ENCODE peak calls at places on chromosome 1, in four cellular contexts. V is sigmoid colon; D is kidney tubule cell; L is stimulated activated CD8-positive, alpha-beta memory T cell treated with anti-CD3 and anti-CD28 coated beads, Interleukin-4, amount 100 ng/mL, for 1 hour. F is an unnamed sample.

GRCh38 chr1:169115891-169116585 is 9.5 kb downstream of the ATP1B1 start:
- DNase-seq in V (peak; percentile 77), D (peak; percentile 98), L (no peak), F (no peak)

GRCh38 chr1:211735208-211736170 is 60.1 kb upstream of the NEK2 start:
- DNase-seq in V (peak; percentile 75), D (peak; percentile 84), L (no peak), F (peak; percentile 29)

GRCh38 chr1:108057536-108057935 is 92.6 kb upstream of the VAV3 start:
- DNase-seq in V (peak; percentile 76), D (no peak), L (no peak), F (no peak)

GRCh38 chr1:20279507-20279906 is 11.2 kb upstream of the VWA5B1 start:
- DNase-seq in V (no peak), D (peak; percentile 97), L (no peak), F (no peak)

GRCh38 chr1:225476538-225476988 is 48.7 kb upstream of the LBR start:
- DNase-seq in V (peak; percentile 47), D (no peak), L (no peak), F (no peak)

GRCh38 chr1:245873883-245874671 is 633.0 kb downstream of the SMYD3 start:
- DNase-seq in V (no peak), D (no peak), L (no peak), F (no peak)

GRCh38 chr1:90510143-90510542 is 207.0 kb downstream of the BARHL2 start:
- DNase-seq in V (no peak), D (no peak), L (no peak), F (no peak)

GRCh38 chr1:146032613-146033219 is 11.2 kb upstream of the HJV start:
- DNase-seq in V (no peak), D (peak; percentile 58), L (no peak), F (peak; percentile 26)

GRCh38 chr1:112396668-112397025 is 633 bp downstream of the CTTNBP2NL start:
- DNase-seq in V (no peak), D (peak; percentile 30), L (no peak), F (no peak)

GRCh38 chr1:66182551-66183178 is 351.3 kb upstream of the SGIP1 start:
- DNase-seq in V (peak; percentile 78), D (no peak), L (no peak), F (no peak)

GRCh38 chr1:168640184-168640583 is 63.8 kb downstream of the XCL1 start:
- DNase-seq in V (no peak), D (no peak), L (no peak), F (no peak)

GRCh38 chr1:35565742-35566133 is 7.4 kb upstream of the TFAP2E start:
- DNase-seq in V (no peak), D (no peak), L (no peak), F (no peak)

GRCh38 chr1:32468791-32469190 is 3.9 kb downstream of the ZBTB8B start:
- DNase-seq in V (no peak), D (no peak), L (no peak), F (no peak)

GRCh38 chr1:66624412-66625060 is 90.6 kb downstream of the SGIP1 start:
- DNase-seq in V (no peak), D (peak; percentile 56), L (no peak), F (no peak)

GRCh38 chr1:240802271-240802670 is 190.3 kb upstream of the GREM2 start:
- DNase-seq in V (no peak), D (no peak), L (no peak), F (no peak)

GRCh38 chr1:90969241-90969640 is 52.6 kb downstream of the ZNF644 start:
- DNase-seq in V (no peak), D (no peak), L (no peak), F (no peak)

GRCh38 chr1:100206301-100206700 is 28.2 kb upstream of the LRRC39 start:
- DNase-seq in V (no peak), D (no peak), L (no peak), F (no peak)

GRCh38 chr1:31576201-31576669 is at the start of gene TINAGL1:
- DNase-seq in V (peak; percentile 81), D (peak; percentile 92), L (no peak), F (no peak)

GRCh38 chr1:31978853-31979400 is 34.7 kb upstream of the KHDRBS1 start:
- DNase-seq in V (no peak), D (no peak), L (no peak), F (no peak)

GRCh38 chr1:24119859-24120756 is 8.2 kb upstream of the MYOM3 start:
- DNase-seq in V (no peak), D (peak; percentile 86), L (no peak), F (no peak)

GRCh38 chr1:182249201-182249676 is 142.4 kb downstream of the GLUL start:
- DNase-seq in V (no peak), D (no peak), L (no peak), F (no peak)

GRCh38 chr1:34013958-34014737 is 150.3 kb downstream of the HMGB4 start:
- DNase-seq in V (no peak), D (peak; percentile 38), L (no peak), F (no peak)

GRCh38 chr1:28594661-28595411 is 2.8 kb downstream of the RAB42 start:
- DNase-seq in V (no peak), D (peak; percentile 92), L (no peak), F (no peak)

GRCh38 chr1:94709891-94710581 is 110.1 kb upstream of the SLC44A3 start:
- DNase-seq in V (no peak), D (peak; percentile 81), L (no peak), F (no peak)

GRCh38 chr1:21307210-21307609 is 16.9 kb upstream of the ECE1 start:
- DNase-seq in V (no peak), D (no peak), L (no peak), F (no peak)

GRCh38 chr1:1940123-1940425 is 21.0 kb upstream of the TMEM52 start:
- DNase-seq in V (no peak), D (no peak), L (no peak), F (no peak)

GRCh38 chr1:247681288-247681897 is 1.9 kb upstream of the OR13G1 start:
- DNase-seq in V (no peak), D (peak; percentile 27), L (no peak), F (no peak)

GRCh38 chr1:10573446-10573845 is 98.7 kb downstream of the PEX14 start:
- DNase-seq in V (no peak), D (no peak), L (no peak), F (no peak)

GRCh38 chr1:155193275-155193990 is 14.3 kb downstream of the THBS3 start:
- DNase-seq in V (peak; percentile 94), D (peak; percentile 97), L (peak; percentile 39), F (peak; percentile 86)

GRCh38 chr1:6392081-6392879 is 1.3 kb downstream of the ACOT7 start:
- DNase-seq in V (no peak), D (peak; percentile 32), L (no peak), F (no peak)

GRCh38 chr1:18919174-18919905 is 17.0 kb upstream of the ALDH4A1 start:
- DNase-seq in V (no peak), D (no peak), L (no peak), F (no peak)

GRCh38 chr1:34762474-34763141 is 3.1 kb downstream of the GJB4 start:
- DNase-seq in V (no peak), D (peak; percentile 58), L (no peak), F (no peak)

GRCh38 chr1:109773203-109773899 is 9.6 kb upstream of the EPS8L3 start:
- DNase-seq in V (peak; percentile 94), D (peak; percentile 85), L (peak; percentile 56), F (peak; percentile 67)

GRCh38 chr1:57461405-57461804 is 37.5 kb upstream of the DAB1 start:
- DNase-seq in V (no peak), D (no peak), L (no peak), F (no peak)

GRCh38 chr1:13813398-13814012 is 113.5 kb downstream of the PRDM2 start:
- DNase-seq in V (no peak), D (no peak), L (peak; percentile 9), F (no peak)

GRCh38 chr1:94876362-94876761 is 50.5 kb downstream of the CNN3 start:
- DNase-seq in V (no peak), D (no peak), L (no peak), F (no peak)

GRCh38 chr1:178232108-178232507 is 138.2 kb downstream of the RASAL2 start:
- DNase-seq in V (no peak), D (no peak), L (no peak), F (no peak)

GRCh38 chr1:228001738-228002535 is 4.9 kb upstream of the WNT3A start:
- DNase-seq in V (peak; percentile 40), D (no peak), L (no peak), F (no peak)

F was measured in smooth muscle cell of the brain vasculature.